ENCODE peak calls at places on chromosome 17, in seven cellular contexts. One of them, this sample, is unnamed.
A peak's percentile ranks its signal among the peaks of the same experiment; 100 is the strongest.

GRCh38 chr17:45228121-45228941 is 6.6 kb downstream of the FMNL1 start:
- DNase-seq in HCT116: no peak
- DNase-seq in breast epithelium: no peak
- DNase-seq in heart right ventricle: no peak
- DNase-seq in GM23248: no peak
- DNase-seq in cardiac muscle cell: no peak
- DNase-seq in spleen: peak; percentile 84
- DNase-seq in this sample: no peak

GRCh38 chr17:59641799-59642484 is 22.2 kb downstream of the CLTC start:
- DNase-seq in HCT116: no peak
- DNase-seq in breast epithelium: no peak
- DNase-seq in heart right ventricle: no peak
- DNase-seq in GM23248: no peak
- DNase-seq in cardiac muscle cell: no peak
- DNase-seq in spleen: no peak
- DNase-seq in this sample: no peak

GRCh38 chr17:39739885-39740356 is 2.2 kb downstream of the GRB7 start:
- DNase-seq in HCT116: no peak
- DNase-seq in breast epithelium: no peak
- DNase-seq in heart right ventricle: no peak
- DNase-seq in GM23248: peak; percentile 29
- DNase-seq in cardiac muscle cell: no peak
- DNase-seq in spleen: no peak
- DNase-seq in this sample: no peak

GRCh38 chr17:17170346-17170976 is 35.7 kb downstream of the PLD6 start:
- DNase-seq in HCT116: no peak
- DNase-seq in breast epithelium: no peak
- DNase-seq in heart right ventricle: no peak
- DNase-seq in GM23248: peak; percentile 31
- DNase-seq in cardiac muscle cell: peak; percentile 70
- DNase-seq in spleen: no peak
- DNase-seq in this sample: no peak

GRCh38 chr17:17188586-17188985 is 17.5 kb downstream of the PLD6 start:
- DNase-seq in HCT116: no peak
- DNase-seq in breast epithelium: no peak
- DNase-seq in heart right ventricle: no peak
- DNase-seq in GM23248: no peak
- DNase-seq in cardiac muscle cell: no peak
- DNase-seq in spleen: no peak
- DNase-seq in this sample: no peak

GRCh38 chr17:18039535-18040286 is 503 bp downstream of the GID4 start:
- DNase-seq in HCT116: no peak
- DNase-seq in breast epithelium: no peak
- DNase-seq in heart right ventricle: no peak
- DNase-seq in GM23248: peak; percentile 66
- DNase-seq in cardiac muscle cell: peak; percentile 68
- DNase-seq in spleen: no peak
- DNase-seq in this sample: no peak

GRCh38 chr17:75075597-75076253 is 12.0 kb upstream of the SLC16A5 start:
- DNase-seq in HCT116: no peak
- DNase-seq in breast epithelium: no peak
- DNase-seq in heart right ventricle: no peak
- DNase-seq in GM23248: no peak
- DNase-seq in cardiac muscle cell: no peak
- DNase-seq in spleen: no peak
- DNase-seq in this sample: no peak

GRCh38 chr17:67132366-67132765 is 88.0 kb downstream of the CACNG1 start:
- DNase-seq in HCT116: no peak
- DNase-seq in breast epithelium: no peak
- DNase-seq in heart right ventricle: no peak
- DNase-seq in GM23248: no peak
- DNase-seq in cardiac muscle cell: no peak
- DNase-seq in spleen: no peak
- DNase-seq in this sample: no peak

GRCh38 chr17:73765824-73766563 is 121.7 kb upstream of the SDK2 start:
- DNase-seq in HCT116: no peak
- DNase-seq in breast epithelium: no peak
- DNase-seq in heart right ventricle: peak; percentile 32
- DNase-seq in GM23248: no peak
- DNase-seq in cardiac muscle cell: no peak
- DNase-seq in spleen: no peak
- DNase-seq in this sample: no peak

GRCh38 chr17:66343531-66344078 is 41.2 kb downstream of the PRKCA start:
- DNase-seq in HCT116: no peak
- DNase-seq in breast epithelium: no peak
- DNase-seq in heart right ventricle: no peak
- DNase-seq in GM23248: no peak
- DNase-seq in cardiac muscle cell: no peak
- DNase-seq in spleen: no peak
- DNase-seq in this sample: no peak

GRCh38 chr17:28154242-28154641 is 111.8 kb downstream of the NLK start:
- DNase-seq in HCT116: no peak
- DNase-seq in breast epithelium: no peak
- DNase-seq in heart right ventricle: no peak
- DNase-seq in GM23248: no peak
- DNase-seq in cardiac muscle cell: no peak
- DNase-seq in spleen: no peak
- DNase-seq in this sample: no peak

GRCh38 chr17:75783069-75783783 is 1.4 kb upstream of the UNK start:
- DNase-seq in HCT116: peak; percentile 80
- DNase-seq in breast epithelium: no peak
- DNase-seq in heart right ventricle: no peak
- DNase-seq in GM23248: peak; percentile 86
- DNase-seq in cardiac muscle cell: peak; percentile 35
- DNase-seq in spleen: no peak
- DNase-seq in this sample: no peak

GRCh38 chr17:17021194-17021863 is 20.9 kb upstream of the MPRIP start:
- DNase-seq in HCT116: no peak
- DNase-seq in breast epithelium: peak; percentile 48
- DNase-seq in heart right ventricle: peak; percentile 69
- DNase-seq in GM23248: peak; percentile 86
- DNase-seq in cardiac muscle cell: peak; percentile 57
- DNase-seq in spleen: peak; percentile 66
- DNase-seq in this sample: peak; percentile 86

GRCh38 chr17:1495265-1495664 is 2.8 kb upstream of the MYO1C start:
- DNase-seq in HCT116: no peak
- DNase-seq in breast epithelium: peak; percentile 80
- DNase-seq in heart right ventricle: peak; percentile 74
- DNase-seq in GM23248: peak; percentile 66
- DNase-seq in cardiac muscle cell: no peak
- DNase-seq in spleen: no peak
- DNase-seq in this sample: no peak

GRCh38 chr17:28878981-28879380 is 18.6 kb downstream of the FLOT2 start:
- DNase-seq in HCT116: peak; percentile 67
- DNase-seq in breast epithelium: no peak
- DNase-seq in heart right ventricle: no peak
- DNase-seq in GM23248: peak; percentile 42
- DNase-seq in cardiac muscle cell: peak; percentile 66
- DNase-seq in spleen: no peak
- DNase-seq in this sample: peak; percentile 36

GRCh38 chr17:8623591-8623990 is 6.9 kb downstream of the MYH10 start:
- DNase-seq in HCT116: no peak
- DNase-seq in breast epithelium: no peak
- DNase-seq in heart right ventricle: no peak
- DNase-seq in GM23248: no peak
- DNase-seq in cardiac muscle cell: no peak
- DNase-seq in spleen: no peak
- DNase-seq in this sample: no peak

GRCh38 chr17:33463887-33464286 is 170.8 kb upstream of the ASIC2 start:
- DNase-seq in HCT116: no peak
- DNase-seq in breast epithelium: no peak
- DNase-seq in heart right ventricle: no peak
- DNase-seq in GM23248: no peak
- DNase-seq in cardiac muscle cell: no peak
- DNase-seq in spleen: no peak
- DNase-seq in this sample: no peak

GRCh38 chr17:49565948-49566491 is 9.7 kb upstream of the NXPH3 start:
- DNase-seq in HCT116: no peak
- DNase-seq in breast epithelium: peak; percentile 66
- DNase-seq in heart right ventricle: peak; percentile 77
- DNase-seq in GM23248: no peak
- DNase-seq in cardiac muscle cell: peak; percentile 58
- DNase-seq in spleen: peak; percentile 58
- DNase-seq in this sample: peak; percentile 91

GRCh38 chr17:17624776-17625175 is 33.3 kb upstream of the PEMT start:
- DNase-seq in HCT116: no peak
- DNase-seq in breast epithelium: no peak
- DNase-seq in heart right ventricle: no peak
- DNase-seq in GM23248: no peak
- DNase-seq in cardiac muscle cell: no peak
- DNase-seq in spleen: no peak
- DNase-seq in this sample: peak; percentile 66

GRCh38 chr17:915416-916201 is 64.0 kb downstream of the NXN start:
- DNase-seq in HCT116: no peak
- DNase-seq in breast epithelium: no peak
- DNase-seq in heart right ventricle: peak; percentile 75
- DNase-seq in GM23248: no peak
- DNase-seq in cardiac muscle cell: peak; percentile 86
- DNase-seq in spleen: no peak
- DNase-seq in this sample: no peak

GRCh38 chr17:2682304-2682938 is 29.1 kb downstream of the CLUH start:
- DNase-seq in HCT116: no peak
- DNase-seq in breast epithelium: no peak
- DNase-seq in heart right ventricle: no peak
- DNase-seq in GM23248: no peak
- DNase-seq in cardiac muscle cell: no peak
- DNase-seq in spleen: no peak
- DNase-seq in this sample: no peak

GRCh38 chr17:1170739-1171138 is 9.0 kb downstream of the ABR start:
- DNase-seq in HCT116: no peak
- DNase-seq in breast epithelium: no peak
- DNase-seq in heart right ventricle: no peak
- DNase-seq in GM23248: no peak
- DNase-seq in cardiac muscle cell: no peak
- DNase-seq in spleen: no peak
- DNase-seq in this sample: no peak

DNA sequence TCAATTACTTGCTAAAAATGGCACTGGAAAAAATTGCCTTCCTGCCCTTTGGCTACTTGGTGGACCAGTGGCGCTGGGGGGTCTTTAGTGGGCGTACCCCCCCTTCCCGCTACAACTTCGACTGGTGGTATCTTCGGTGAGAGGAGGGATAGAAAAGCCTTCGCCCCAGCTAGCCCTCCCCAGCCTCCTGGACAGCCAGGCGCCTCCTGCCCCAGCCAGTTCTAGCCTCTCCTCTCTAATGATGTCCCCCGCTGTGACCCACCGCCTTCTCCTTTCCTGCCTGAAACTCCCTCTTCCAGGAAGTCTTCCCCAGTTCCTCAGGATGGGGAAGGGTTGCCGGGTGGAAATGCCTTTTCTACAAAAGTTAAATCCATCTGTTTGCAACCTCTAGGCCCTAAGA is 6.2 kb downstream of the ACE start:
- DNase-seq in HCT116: no peak
- DNase-seq in breast epithelium: no peak
- DNase-seq in heart right ventricle: no peak
- DNase-seq in GM23248: no peak
- DNase-seq in cardiac muscle cell: no peak
- DNase-seq in spleen: no peak
- DNase-seq in this sample: no peak
- H3K4me3 ChIP-seq in HCT116: no peak overlapping the region
- H3K4me3 ChIP-seq in breast epithelium: no peak overlapping the region
- H3K4me3 ChIP-seq in heart right ventricle: no peak overlapping the region
- H3K4me3 ChIP-seq in GM23248: no peak overlapping the region
- H3K4me3 ChIP-seq in cardiac muscle cell: no peak overlapping the region
- H3K4me3 ChIP-seq in spleen: no peak overlapping the region
- H3K4me3 ChIP-seq in this sample: no peak overlapping the region

GRCh38 chr17:50950002-50950877 is 84.1 kb upstream of the TOB1 start:
- DNase-seq in HCT116: peak; percentile 88
- DNase-seq in breast epithelium: peak; percentile 89
- DNase-seq in heart right ventricle: peak; percentile 77
- DNase-seq in GM23248: peak; percentile 98
- DNase-seq in cardiac muscle cell: peak; percentile 72
- DNase-seq in spleen: peak; percentile 92
- DNase-seq in this sample: peak; percentile 79
- H3K4me1 ChIP-seq in HCT116: peaks cover 74% of the 10 kb centered on the region
- H3K4me1 ChIP-seq in breast epithelium: peaks cover 31% of the 10 kb centered on the region
- H3K4me1 ChIP-seq in heart right ventricle: peaks cover 53% of the 10 kb centered on the region
- H3K4me1 ChIP-seq in GM23248: peaks cover 30% of the 10 kb centered on the region
- H3K4me1 ChIP-seq in cardiac muscle cell: peaks cover 45% of the 10 kb centered on the region
- H3K4me1 ChIP-seq in spleen: peaks cover 67% of the 10 kb centered on the region
- H3K4me1 ChIP-seq in this sample: peaks cover 32% of the 10 kb centered on the region

GRCh38 chr17:56289321-56289720 is 136.0 kb downstream of the ANKFN1 start:
- DNase-seq in HCT116: no peak
- DNase-seq in breast epithelium: no peak
- DNase-seq in heart right ventricle: no peak
- DNase-seq in GM23248: peak; percentile 22
- DNase-seq in cardiac muscle cell: no peak
- DNase-seq in spleen: no peak
- DNase-seq in this sample: no peak

DNA sequence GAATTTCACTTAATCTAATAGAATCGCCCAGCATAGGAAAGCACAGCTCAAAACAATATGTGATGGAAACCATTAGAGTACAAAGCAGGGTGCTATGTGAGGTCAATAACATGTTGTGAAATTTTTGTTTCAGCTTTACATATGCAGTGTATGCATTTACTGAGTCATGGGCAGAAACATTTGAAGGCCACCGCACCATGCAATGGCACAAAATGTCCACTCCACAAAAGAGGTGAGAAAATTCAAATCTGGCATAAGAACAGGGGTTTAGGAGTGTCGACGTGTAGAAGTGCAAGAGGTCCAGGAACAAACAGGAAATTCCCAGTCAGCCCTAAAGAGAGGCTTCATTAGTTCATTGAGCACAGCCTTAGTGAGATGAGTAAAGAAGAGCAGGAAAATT is 131.2 kb downstream of the ANKFN1 start:
- DNase-seq in HCT116: no peak
- DNase-seq in breast epithelium: no peak
- DNase-seq in heart right ventricle: no peak
- DNase-seq in GM23248: no peak
- DNase-seq in cardiac muscle cell: no peak
- DNase-seq in spleen: no peak
- DNase-seq in this sample: no peak
- H3K4me3 ChIP-seq in HCT116: no peak overlapping the region
- H3K4me3 ChIP-seq in breast epithelium: no peak overlapping the region
- H3K4me3 ChIP-seq in heart right ventricle: no peak overlapping the region
- H3K4me3 ChIP-seq in GM23248: no peak overlapping the region
- H3K4me3 ChIP-seq in cardiac muscle cell: no peak overlapping the region
- H3K4me3 ChIP-seq in spleen: no peak overlapping the region
- H3K4me3 ChIP-seq in this sample: no peak overlapping the region

DNA sequence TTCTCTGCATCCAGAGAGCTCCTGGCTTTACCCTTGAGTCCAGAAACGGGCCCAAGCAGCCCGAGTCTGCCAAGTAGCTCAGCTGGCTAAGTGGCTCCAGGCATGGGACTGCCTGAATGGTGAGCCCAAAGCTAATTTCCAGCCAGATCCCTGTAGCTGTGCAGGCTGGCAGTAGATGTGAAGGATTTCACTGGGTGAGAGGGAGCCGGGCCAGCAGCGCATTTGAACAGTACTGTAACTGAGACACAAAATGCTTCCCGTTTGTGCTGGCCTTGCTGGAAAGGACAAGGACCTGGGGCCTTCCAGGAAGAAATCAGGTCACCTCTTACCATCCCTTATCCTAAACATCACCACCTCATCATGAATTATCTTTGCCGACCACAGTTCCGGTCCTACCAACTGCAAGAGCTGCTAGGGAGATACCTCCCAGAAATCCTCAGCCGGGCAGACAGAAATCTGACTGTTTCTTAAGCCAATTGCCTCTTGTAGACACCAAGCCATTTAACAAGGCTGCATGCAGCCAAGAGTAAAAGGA is 3.7 kb downstream of the TIMP2 start:
- DNase-seq in HCT116: no peak
- DNase-seq in breast epithelium: no peak
- DNase-seq in heart right ventricle: peak; percentile 47
- DNase-seq in GM23248: peak; percentile 62
- DNase-seq in cardiac muscle cell: no peak
- DNase-seq in spleen: no peak
- DNase-seq in this sample: no peak
- H3K4me1 ChIP-seq in HCT116: peaks cover 15% of the 10 kb centered on the region
- H3K4me1 ChIP-seq in breast epithelium: peaks cover 11% of the 10 kb centered on the region
- H3K4me1 ChIP-seq in heart right ventricle: peaks cover 78% of the 10 kb centered on the region
- H3K4me1 ChIP-seq in GM23248: peaks cover 46% of the 10 kb centered on the region
- H3K4me1 ChIP-seq in cardiac muscle cell: peaks cover 6% of the 10 kb centered on the region
- H3K4me1 ChIP-seq in spleen: peaks cover 94% of the 10 kb centered on the region
- H3K4me1 ChIP-seq in this sample: peaks cover 70% of the 10 kb centered on the region

This sample was measured in testis.